ENCODE peak calls at places on chromosomes 5 and 9, in five cellular contexts. One of them, this sample, is unnamed.

GRCh38 chr5:1298723-1299510 is 4.0 kb upstream of the TERT start:
- DNase-seq in H1: no peak
- DNase-seq in neuronal stem cell: no peak
- DNase-seq in H9: peak; percentile 19
- DNase-seq in IMR-90: no peak
- DNase-seq in this sample: no peak

GRCh38 chr9:125886365-125886764 is 139.2 kb downstream of the PBX3 start:
- DNase-seq in IMR-90: no peak
- DNase-seq in neuronal stem cell: no peak
- DNase-seq in H9: no peak
- DNase-seq in H1: no peak
- DNase-seq in this sample: no peak

GRCh38 chr5:80098951-80099350 is 63.8 kb downstream of the THBS4 start:
- DNase-seq in H1: no peak
- DNase-seq in H9: no peak
- DNase-seq in IMR-90: no peak
- DNase-seq in neuronal stem cell: no peak
- DNase-seq in this sample: no peak

GRCh38 chr5:73623929-73624404 is 2.0 kb upstream of the ARHGEF28 start:
- DNase-seq in H9: no peak
- DNase-seq in IMR-90: no peak
- DNase-seq in H1: no peak
- DNase-seq in neuronal stem cell: no peak
- DNase-seq in this sample: no peak

GRCh38 chr5:129996896-129997295 is 92.6 kb downstream of the CHSY3 start:
- DNase-seq in H1: no peak
- DNase-seq in H9: no peak
- DNase-seq in neuronal stem cell: no peak
- DNase-seq in IMR-90: peak; percentile 18
- DNase-seq in this sample: peak; percentile 57

GRCh38 chr9:19028835-19029451 is 4.1 kb downstream of the SAXO1 start:
- DNase-seq in H9: peak; percentile 61
- DNase-seq in IMR-90: peak; percentile 75
- DNase-seq in neuronal stem cell: peak; percentile 64
- DNase-seq in H1: no peak
- DNase-seq in this sample: peak; percentile 76

GRCh38 chr9:129938291-129938979 is 103.2 kb downstream of the USP20 start:
- DNase-seq in IMR-90: peak; percentile 84
- DNase-seq in H1: no peak
- DNase-seq in H9: no peak
- DNase-seq in neuronal stem cell: no peak
- DNase-seq in this sample: peak; percentile 55

GRCh38 chr5:123285122-123286011 is 137.8 kb downstream of the CEP120 start:
- DNase-seq in IMR-90: peak; percentile 61
- DNase-seq in neuronal stem cell: peak; percentile 33
- DNase-seq in H9: peak; percentile 35
- DNase-seq in H1: no peak
- DNase-seq in this sample: peak; percentile 79

GRCh38 chr9:137269231-137269772 is 8.2 kb upstream of the TOR4A start:
- DNase-seq in H1: no peak
- DNase-seq in IMR-90: peak; percentile 60
- DNase-seq in neuronal stem cell: no peak
- DNase-seq in H9: no peak
- DNase-seq in this sample: peak; percentile 92

GRCh38 chr5:126801992-126802294 is 25.0 kb downstream of the LMNB1 start:
- DNase-seq in neuronal stem cell: no peak
- DNase-seq in H1: no peak
- DNase-seq in IMR-90: peak; percentile 71
- DNase-seq in H9: no peak
- DNase-seq in this sample: peak; percentile 60

GRCh38 chr9:136011703-136012496 is 50.7 kb upstream of the UBAC1 start:
- DNase-seq in H9: no peak
- DNase-seq in IMR-90: peak; percentile 59
- DNase-seq in H1: no peak
- DNase-seq in neuronal stem cell: no peak
- DNase-seq in this sample: peak; percentile 86

GRCh38 chr5:94776167-94776566 is 157.7 kb downstream of the SLF1 start:
- DNase-seq in neuronal stem cell: no peak
- DNase-seq in IMR-90: no peak
- DNase-seq in H9: no peak
- DNase-seq in H1: no peak
- DNase-seq in this sample: no peak

GRCh38 chr9:132011896-132012295 is 67.8 kb downstream of the MED27 start:
- DNase-seq in H1: no peak
- DNase-seq in H9: no peak
- DNase-seq in IMR-90: no peak
- DNase-seq in neuronal stem cell: no peak
- DNase-seq in this sample: no peak

GRCh38 chr5:109411627-109412026 is 1.9 kb upstream of the PJA2 start:
- DNase-seq in H1: no peak
- DNase-seq in neuronal stem cell: no peak
- DNase-seq in H9: no peak
- DNase-seq in IMR-90: peak; percentile 97
- DNase-seq in this sample: peak; percentile 97

GRCh38 chr5:126681970-126682369 is 81.2 kb downstream of the PHAX start:
- DNase-seq in IMR-90: no peak
- DNase-seq in neuronal stem cell: no peak
- DNase-seq in H1: no peak
- DNase-seq in H9: no peak
- DNase-seq in this sample: no peak

GRCh38 chr9:14399736-14400657 is 86.1 kb upstream of the NFIB start:
- DNase-seq in H1: no peak
- DNase-seq in neuronal stem cell: no peak
- DNase-seq in IMR-90: no peak
- DNase-seq in H9: no peak
- DNase-seq in this sample: peak; percentile 39

GRCh38 chr5:7756453-7756852 is 94.5 kb downstream of the CFAP90 start:
- DNase-seq in H1: no peak
- DNase-seq in H9: no peak
- DNase-seq in neuronal stem cell: no peak
- DNase-seq in IMR-90: no peak
- DNase-seq in this sample: no peak

GRCh38 chr9:13266172-13266571 is 13.3 kb downstream of the MPDZ start:
- DNase-seq in IMR-90: peak; percentile 61
- DNase-seq in neuronal stem cell: no peak
- DNase-seq in H9: no peak
- DNase-seq in H1: no peak
- DNase-seq in this sample: peak; percentile 43

GRCh38 chr9:100472725-100473261 is at the start of gene TMEFF1:
- DNase-seq in neuronal stem cell: peak; percentile 86
- DNase-seq in H1: peak; percentile 50
- DNase-seq in IMR-90: peak; percentile 26
- DNase-seq in H9: peak; percentile 88
- DNase-seq in this sample: peak; percentile 27

GRCh38 chr5:52776116-52776515 is 11.6 kb upstream of the ITGA1 start:
- DNase-seq in H9: no peak
- DNase-seq in neuronal stem cell: no peak
- DNase-seq in H1: no peak
- DNase-seq in IMR-90: no peak
- DNase-seq in this sample: no peak

GRCh38 chr5:40755093-40755406 is 711 bp downstream of the TTC33 start:
- DNase-seq in neuronal stem cell: peak; percentile 58
- DNase-seq in IMR-90: peak; percentile 81
- DNase-seq in H1: no peak
- DNase-seq in H9: peak; percentile 59
- DNase-seq in this sample: peak; percentile 88

GRCh38 chr9:96566401-96567202 is 53.0 kb downstream of the CDC14B start:
- DNase-seq in H1: peak; percentile 39
- DNase-seq in H9: peak; percentile 89
- DNase-seq in IMR-90: no peak
- DNase-seq in neuronal stem cell: peak; percentile 68
- DNase-seq in this sample: peak; percentile 74

GRCh38 chr9:72751541-72751940 is 201.3 kb downstream of the ALDH1A1 start:
- DNase-seq in H9: no peak
- DNase-seq in IMR-90: no peak
- DNase-seq in H1: no peak
- DNase-seq in neuronal stem cell: no peak
- DNase-seq in this sample: no peak

GRCh38 chr5:191949-192690 is 825 bp downstream of the LRRC14B start:
- DNase-seq in H9: no peak
- DNase-seq in neuronal stem cell: no peak
- DNase-seq in H1: no peak
- DNase-seq in IMR-90: no peak
- DNase-seq in this sample: no peak

GRCh38 chr5:140041492-140042421 is 1.3 kb downstream of the NRG2 start:
- DNase-seq in neuronal stem cell: no peak
- DNase-seq in H9: peak; percentile 55
- DNase-seq in IMR-90: peak; percentile 12
- DNase-seq in H1: no peak
- DNase-seq in this sample: peak; percentile 55

GRCh38 chr5:180343846-180344327 is 9.2 kb downstream of the GFPT2 start:
- DNase-seq in H9: no peak
- DNase-seq in neuronal stem cell: no peak
- DNase-seq in H1: no peak
- DNase-seq in IMR-90: no peak
- DNase-seq in this sample: peak; percentile 57

GRCh38 chr5:172719211-172719610 is 51.8 kb downstream of the DUSP1 start:
- DNase-seq in H9: no peak
- DNase-seq in H1: no peak
- DNase-seq in neuronal stem cell: no peak
- DNase-seq in IMR-90: no peak
- DNase-seq in this sample: no peak

GRCh38 chr5:107671742-107672211 is 1.0 kb upstream of the EFNA5 start:
- DNase-seq in H1: no peak
- DNase-seq in neuronal stem cell: peak; percentile 78
- DNase-seq in IMR-90: peak; percentile 52
- DNase-seq in H9: peak; percentile 58
- DNase-seq in this sample: peak; percentile 83

GRCh38 chr5:133754575-133755169 is 142.3 kb upstream of the FSTL4 start:
- DNase-seq in H9: peak; percentile 52
- DNase-seq in H1: peak; percentile 9
- DNase-seq in neuronal stem cell: peak; percentile 14
- DNase-seq in IMR-90: peak; percentile 7
- DNase-seq in this sample: peak; percentile 13

DNA sequence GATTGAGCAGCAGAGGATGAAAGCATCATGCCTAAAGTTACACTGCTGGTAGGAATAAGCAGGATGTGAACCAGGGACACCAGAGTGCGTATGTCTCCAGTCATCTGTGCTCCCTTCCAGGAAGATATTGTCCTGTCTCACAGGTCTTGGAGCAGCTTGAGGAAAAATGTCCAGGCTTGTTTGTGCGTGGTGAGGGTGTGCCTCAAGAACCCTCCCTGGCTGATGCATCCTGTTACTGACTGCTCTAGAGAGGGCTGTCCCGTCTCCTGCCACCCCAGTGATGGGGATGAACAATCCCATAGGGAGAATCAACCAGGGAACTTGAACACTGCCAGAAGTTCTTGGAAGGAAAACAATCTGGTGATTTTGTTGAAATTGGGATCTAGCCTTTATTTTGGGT is 132.0 kb downstream of the INSYN2B start:
- DNase-seq in H1: no peak
- DNase-seq in IMR-90: no peak
- DNase-seq in H9: no peak
- DNase-seq in neuronal stem cell: no peak
- DNase-seq in this sample: no peak
- H3K14ac ChIP-seq in H1: no peak overlapping the region
- H3K14ac ChIP-seq in IMR-90: no peak overlapping the region
- H3K14ac ChIP-seq in H9: no peak overlapping the region
- H3K14ac ChIP-seq in neuronal stem cell: no peak overlapping the region
- H3K14ac ChIP-seq in this sample: no peak overlapping the region

DNA sequence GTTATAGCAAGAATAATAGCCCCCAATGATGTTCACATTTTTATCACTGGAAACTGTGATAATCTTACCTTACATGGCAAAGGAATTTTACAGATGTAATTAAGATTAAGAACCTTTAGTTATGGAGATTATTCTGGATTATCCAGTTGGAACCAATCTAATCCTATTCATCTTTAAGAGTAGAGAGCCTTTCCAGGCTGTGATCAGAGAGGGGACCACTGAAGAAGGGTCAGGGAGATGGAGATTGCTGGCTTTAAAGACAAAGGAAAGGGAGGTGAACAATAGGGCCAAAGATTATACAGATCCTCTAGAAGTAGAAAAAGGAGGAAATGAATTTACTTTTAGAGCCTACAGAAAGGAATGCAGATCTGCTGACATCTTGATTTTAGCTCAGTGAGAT is 253.5 kb upstream of the GRIN3A start:
- DNase-seq in neuronal stem cell: no peak
- DNase-seq in IMR-90: no peak
- DNase-seq in H9: no peak
- DNase-seq in H1: no peak
- DNase-seq in this sample: no peak
- H3K14ac ChIP-seq in neuronal stem cell: no peak overlapping the region
- H3K14ac ChIP-seq in IMR-90: no peak overlapping the region
- H3K14ac ChIP-seq in H9: no peak overlapping the region
- H3K14ac ChIP-seq in H1: no peak overlapping the region
- H3K14ac ChIP-seq in this sample: no peak overlapping the region

GRCh38 chr9:2557693-2558092 is 63.9 kb upstream of the VLDLR start:
- DNase-seq in H1: no peak
- DNase-seq in H9: no peak
- DNase-seq in neuronal stem cell: no peak
- DNase-seq in IMR-90: no peak
- DNase-seq in this sample: no peak

GRCh38 chr9:2560175-2560574 is 61.4 kb upstream of the VLDLR start:
- DNase-seq in IMR-90: no peak
- DNase-seq in neuronal stem cell: no peak
- DNase-seq in H9: no peak
- DNase-seq in H1: no peak
- DNase-seq in this sample: no peak

DNA sequence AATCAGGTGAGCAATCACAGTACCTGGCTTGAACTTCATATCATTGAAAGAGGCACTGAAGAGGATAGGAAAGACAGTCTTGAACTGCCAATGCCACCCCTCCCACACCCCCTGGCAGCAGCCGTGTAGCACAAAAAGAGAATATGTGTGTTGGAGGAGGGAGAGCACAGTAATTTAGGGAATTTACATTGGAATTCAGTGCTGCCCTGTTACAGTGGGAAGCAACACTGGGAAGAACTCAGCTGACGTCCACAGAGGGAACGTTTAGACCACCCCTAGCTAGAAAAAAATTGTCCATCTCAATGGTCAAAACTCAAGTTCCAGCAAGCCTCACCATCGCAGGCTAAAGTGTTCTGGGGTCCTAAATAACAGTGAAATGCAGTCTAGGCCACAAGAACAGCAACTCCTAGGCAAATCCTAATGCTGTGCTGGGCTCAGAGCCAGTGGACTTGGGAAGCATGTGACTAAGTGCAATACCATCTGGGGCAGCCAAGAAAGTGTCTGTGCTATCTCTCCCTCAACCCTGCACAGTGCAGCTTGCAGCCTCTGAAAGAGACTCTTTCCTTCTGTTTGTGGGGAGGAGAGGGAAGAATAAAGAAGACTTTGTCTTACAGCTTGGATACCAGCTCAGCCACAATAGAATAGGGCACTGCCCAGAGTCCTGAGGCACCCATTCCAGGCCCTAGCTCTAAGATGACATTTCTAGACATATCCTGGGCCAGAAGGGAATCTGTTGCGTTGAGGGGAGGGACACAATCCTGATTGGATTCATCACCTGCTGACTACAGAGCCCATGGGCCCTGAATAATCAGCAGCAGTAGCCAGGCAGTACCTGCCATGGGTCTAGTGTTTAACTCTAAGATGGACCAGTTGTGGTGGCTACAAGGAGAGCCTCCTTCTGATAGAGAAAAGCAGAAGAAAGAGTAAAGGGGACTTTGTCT is 62.1 kb upstream of the VLDLR start:
- DNase-seq in H9: no peak
- DNase-seq in H1: no peak
- DNase-seq in IMR-90: peak; percentile 95
- DNase-seq in neuronal stem cell: no peak
- DNase-seq in this sample: peak; percentile 71
- H3K14ac ChIP-seq in H9: no peak overlapping the region
- H3K14ac ChIP-seq in H1: no peak overlapping the region
- H3K14ac ChIP-seq in IMR-90: peak overlapping the region; percentile 71
- H3K14ac ChIP-seq in neuronal stem cell: no peak overlapping the region
- H3K14ac ChIP-seq in this sample: no peak overlapping the region

GRCh38 chr9:107360098-107360497 is 77.0 kb downstream of the RAD23B start:
- DNase-seq in H1: no peak
- DNase-seq in H9: no peak
- DNase-seq in IMR-90: peak; percentile 27
- DNase-seq in neuronal stem cell: no peak
- DNase-seq in this sample: no peak
- H3K14ac ChIP-seq in H1: no peak overlapping the region
- H3K14ac ChIP-seq in H9: no peak overlapping the region
- H3K14ac ChIP-seq in IMR-90: no peak overlapping the region
- H3K14ac ChIP-seq in neuronal stem cell: peak overlapping the region; percentile 22
- H3K14ac ChIP-seq in this sample: peak overlapping the region; percentile 11